ENCODE peak calls at places on chromosomes 1 and 21, in seven cellular contexts. V is left ventricle myocardium inferior, O is amniotic stem cell, R is GM13977, I is iPS-NIHi11, D is HT-29, C is pancreas. G is an unnamed sample.
A peak's percentile ranks its signal among the peaks of the same experiment; 100 is the strongest.

GRCh38 chr1:76433528-76433927 is 359.0 kb downstream of the ST6GALNAC3 start:
- DNase-seq in V (no peak), O (peak; percentile 32), R (no peak), I (no peak), D (no peak), C (no peak), G (no peak)

GRCh38 chr1:171251741-171252300 is 3.5 kb downstream of the FMO1 start:
- DNase-seq in V (peak; percentile 36), O (no peak), R (no peak), I (no peak), D (no peak), C (peak; percentile 73), G (peak; percentile 28)

GRCh38 chr21:42430570-42430969 is 26.9 kb downstream of the UBASH3A start:
- DNase-seq in V (no peak), O (no peak), R (no peak), I (no peak), D (no peak), C (no peak), G (no peak)

GRCh38 chr1:155970531-155971167 is 7.7 kb downstream of the ARHGEF2 start:
- DNase-seq in V (peak; percentile 66), O (peak; percentile 65), R (peak; percentile 81), I (no peak), D (no peak), C (no peak), G (no peak)

GRCh38 chr1:89310505-89310904 is 37.8 kb upstream of the GBP5 start:
- DNase-seq in V (no peak), O (no peak), R (peak; percentile 31), I (no peak), D (no peak), C (no peak), G (no peak)

GRCh38 chr1:63023182-63023581 is 239.2 kb downstream of the ATG4C start:
- DNase-seq in V (no peak), O (no peak), R (no peak), I (no peak), D (no peak), C (no peak), G (no peak)

GRCh38 chr21:39675595-39675994 is 62.9 kb downstream of the B3GALT5 start:
- DNase-seq in V (no peak), O (no peak), R (no peak), I (peak; percentile 45), D (no peak), C (no peak), G (no peak)

GRCh38 chr1:223834660-223835263 is 11.0 kb downstream of the TP53BP2 start:
- DNase-seq in V (no peak), O (no peak), R (no peak), I (no peak), D (no peak), C (no peak), G (no peak)

GRCh38 chr21:41861987-41862386 is 17.2 kb downstream of the PRDM15 start:
- DNase-seq in V (no peak), O (no peak), R (no peak), I (no peak), D (no peak), C (no peak), G (no peak)

GRCh38 chr1:90362163-90362562 is 354.9 kb downstream of the BARHL2 start:
- DNase-seq in V (no peak), O (no peak), R (no peak), I (no peak), D (no peak), C (no peak), G (no peak)

GRCh38 chr1:202126426-202126825 is 3.7 kb downstream of the GPR37L1 start:
- DNase-seq in V (no peak), O (no peak), R (no peak), I (no peak), D (no peak), C (no peak), G (no peak)

GRCh38 chr1:211591980-211592493 is 13.1 kb upstream of the SLC30A1 start:
- DNase-seq in V (no peak), O (peak; percentile 69), R (no peak), I (no peak), D (no peak), C (no peak), G (peak; percentile 62)

G was measured in SW480.